ENCODE peak calls at places on chromosomes 16 and 17, in five cellular contexts. Q, X, N, A and T are unnamed samples.

GRCh38 chr17:76816590-76817135 is 51.5 kb upstream of the MGAT5B start:
- DNase-seq in Q (peak; percentile 42), X (peak; percentile 78), N (peak; percentile 29), A (peak; percentile 35), T (no peak)

GRCh38 chr17:41324180-41325075 is 8.9 kb upstream of the KRTAP17-1 start:
- DNase-seq in Q (peak; percentile 8), X (peak; percentile 60), N (peak; percentile 63), A (no peak), T (no peak)

GRCh38 chr17:18040287-18040858 is 1.2 kb downstream of the GID4 start:
- DNase-seq in Q (no peak), X (peak; percentile 43), N (no peak), A (no peak), T (no peak)

GRCh38 chr16:48494742-48495141 is 109.5 kb upstream of the SIAH1 start:
- DNase-seq in Q (no peak), X (no peak), N (no peak), A (no peak), T (no peak)

GRCh38 chr17:47076171-47076570 is 97.1 kb upstream of the RPRML start:
- DNase-seq in Q (peak; percentile 73), X (no peak), N (no peak), A (peak; percentile 40), T (peak; percentile 19)

GRCh38 chr17:35841505-35841904 is 27.2 kb downstream of the HEATR9 start:
- DNase-seq in Q (peak; percentile 27), X (no peak), N (no peak), A (peak; percentile 8), T (no peak)

GRCh38 chr17:79548116-79548515 is 62.7 kb downstream of the RBFOX3 start:
- DNase-seq in Q (no peak), X (no peak), N (no peak), A (no peak), T (no peak)

GRCh38 chr17:31581022-31581483 is 189.6 kb downstream of the RAB11FIP4 start:
- DNase-seq in Q (peak; percentile 68), X (no peak), N (peak; percentile 83), A (peak; percentile 93), T (peak; percentile 88)

GRCh38 chr16:30669026-30670000 is 11.1 kb downstream of the FBRS start:
- DNase-seq in Q (no peak), X (no peak), N (no peak), A (no peak), T (no peak)

GRCh38 chr17:81489012-81489968 is 23.3 kb downstream of the ACTG1 start:
- DNase-seq in Q (no peak), X (peak; percentile 71), N (no peak), A (no peak), T (no peak)

GRCh38 chr17:81434079-81434478 is 38.8 kb downstream of the BAHCC1 start:
- DNase-seq in Q (no peak), X (no peak), N (no peak), A (peak; percentile 39), T (no peak)

GRCh38 chr17:14228903-14229302 is 7.8 kb downstream of the CDRT15 start:
- DNase-seq in Q (peak; percentile 16), X (no peak), N (no peak), A (no peak), T (no peak)

GRCh38 chr16:4736546-4736945 is 2.2 kb downstream of the DNAAF8 start:
- DNase-seq in Q (no peak), X (no peak), N (no peak), A (no peak), T (no peak)

GRCh38 chr17:45574376-45574775 is 83.9 kb upstream of the PLEKHM1 start:
- DNase-seq in Q (peak; percentile 88), X (no peak), N (no peak), A (peak; percentile 64), T (peak; percentile 57)

GRCh38 chr16:11655655-11656054 is 12.6 kb upstream of the SNN start:
- DNase-seq in Q (no peak), X (no peak), N (no peak), A (no peak), T (no peak)

GRCh38 chr17:15351487-15351840 is 10.1 kb upstream of the TEKT3 start:
- DNase-seq in Q (no peak), X (no peak), N (no peak), A (no peak), T (no peak)

GRCh38 chr16:86286991-86287640 is 223.2 kb upstream of the FOXF1 start:
- DNase-seq in Q (no peak), X (peak; percentile 64), N (no peak), A (no peak), T (no peak)

GRCh38 chr17:1592751-1593629 is 30.4 kb upstream of the PITPNA start:
- DNase-seq in Q (no peak), X (no peak), N (no peak), A (no peak), T (no peak)
- H3K9ac ChIP-seq in Q (no peak overlapping the region), X (no peak overlapping the region), N (no peak overlapping the region), A (no peak overlapping the region), T (no peak overlapping the region)

GRCh38 chr17:83081561-83082201 is 2.3 kb downstream of the METRNL start:
- DNase-seq in Q (peak; percentile 43), X (no peak), N (no peak), A (no peak), T (no peak)
- H3K4me1 ChIP-seq in Q (peaks cover 50% of the 10 kb centered on the region), X (peaks cover 7% of the 10 kb centered on the region), N (peaks cover 20% of the 10 kb centered on the region), A (peaks cover 24% of the 10 kb centered on the region), T (peaks cover 40% of the 10 kb centered on the region)

GRCh38 chr16:55376045-55376444 is 52.0 kb downstream of the IRX6 start:
- DNase-seq in Q (no peak), X (no peak), N (no peak), A (no peak), T (no peak)

GRCh38 chr16:55373489-55373832 is 49.5 kb downstream of the IRX6 start:
- DNase-seq in Q (no peak), X (no peak), N (no peak), A (no peak), T (no peak)

GRCh38 chr16:55377840-55378239 is 53.8 kb downstream of the IRX6 start:
- DNase-seq in Q (no peak), X (no peak), N (no peak), A (no peak), T (no peak)

GRCh38 chr16:55379876-55380390 is 55.9 kb downstream of the IRX6 start:
- DNase-seq in Q (no peak), X (no peak), N (no peak), A (no peak), T (no peak)

GRCh38 chr16:55376567-55377167 is 52.7 kb downstream of the IRX6 start:
- DNase-seq in Q (no peak), X (no peak), N (no peak), A (no peak), T (no peak)
- H3K9ac ChIP-seq in Q (no peak overlapping the region), X (no peak overlapping the region), N (no peak overlapping the region), A (no peak overlapping the region), T (no peak overlapping the region)

GRCh38 chr17:66414528-66415175 is 112.2 kb downstream of the PRKCA start:
- DNase-seq in Q (no peak), X (no peak), N (no peak), A (no peak), T (no peak)

GRCh38 chr17:66413564-66414520 is 111.4 kb downstream of the PRKCA start:
- DNase-seq in Q (no peak), X (no peak), N (no peak), A (no peak), T (no peak)

GRCh38 chr17:66415366-66416206 is 113.2 kb downstream of the PRKCA start:
- DNase-seq in Q (no peak), X (no peak), N (no peak), A (no peak), T (no peak)

GRCh38 chr17:66411498-66411897 is 109.1 kb downstream of the PRKCA start:
- DNase-seq in Q (no peak), X (no peak), N (no peak), A (peak; percentile 23), T (no peak)

DNA sequence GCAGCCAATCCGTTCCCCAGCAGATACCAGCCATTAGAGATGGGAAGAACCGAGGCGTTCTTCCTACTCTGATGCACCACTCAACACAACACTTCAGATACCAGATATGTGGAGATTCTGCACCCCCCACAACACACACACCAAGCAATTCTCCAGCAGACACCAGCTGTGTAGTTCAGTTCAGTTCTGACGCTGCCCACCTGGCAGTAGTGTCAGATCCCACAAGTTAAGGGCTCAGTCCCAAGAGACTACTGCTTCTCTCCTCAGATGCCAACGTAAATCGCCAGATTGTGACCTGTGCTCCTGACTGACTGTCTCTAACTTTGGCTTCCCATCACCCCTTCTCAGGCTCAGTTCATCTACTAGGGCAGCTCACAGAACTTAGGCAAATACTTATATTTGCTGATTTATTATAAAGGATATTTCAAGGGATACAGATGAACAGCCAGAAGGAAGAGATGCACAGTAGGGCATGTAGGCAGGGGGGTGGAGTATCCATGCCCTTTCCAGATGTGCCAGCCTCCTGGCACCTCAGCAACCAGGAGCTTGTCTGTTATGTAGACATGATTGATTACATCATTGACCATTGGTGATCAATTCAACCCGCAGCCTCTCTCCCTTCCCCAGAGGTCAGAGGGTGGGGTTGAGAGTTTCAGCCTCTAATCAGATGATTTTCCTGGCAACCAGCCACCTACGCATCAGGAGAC is 110.6 kb downstream of the PRKCA start:
- DNase-seq in Q (no peak), X (no peak), N (no peak), A (no peak), T (no peak)
- H3K4me1 ChIP-seq in Q (peaks cover 2% of the 10 kb centered on the region), X (peaks cover 12% of the 10 kb centered on the region), N (peaks cover 13% of the 10 kb centered on the region), A (no peaks in the 10 kb centered on the region), T (no peaks in the 10 kb centered on the region)

GRCh38 chr17:43909537-43910231 is 2.3 kb upstream of the MPP2 start:
- DNase-seq in Q (no peak), X (no peak), N (no peak), A (no peak), T (no peak)

GRCh38 chr17:43905985-43906852 is 1.1 kb downstream of the MPP2 start:
- DNase-seq in Q (peak; percentile 45), X (peak; percentile 92), N (no peak), A (peak; percentile 65), T (peak; percentile 44)

GRCh38 chr17:43906951-43907424 is 348 bp downstream of the MPP2 start:
- DNase-seq in Q (no peak), X (no peak), N (no peak), A (no peak), T (no peak)

GRCh38 chr17:43907425-43907981 is at the start of gene MPP2:
- DNase-seq in Q (peak; percentile 58), X (peak; percentile 95), N (no peak), A (peak; percentile 76), T (peak; percentile 62)

GRCh38 chr17:43908111-43908721 is 880 bp upstream of the MPP2 start:
- DNase-seq in Q (peak; percentile 65), X (peak; percentile 85), N (no peak), A (peak; percentile 65), T (peak; percentile 47)
- H3K9ac ChIP-seq in Q (no peak overlapping the region), X (no peak overlapping the region), N (no peak overlapping the region), A (peak overlapping the region; percentile 7), T (no peak overlapping the region)